ENCODE peak calls at places on chromosomes 5 and 9, in six cellular contexts. V is naive thymus-derived CD4-positive, alpha-beta T cell; G is AG04450; Q is left ventricle myocardium inferior; J is colonic mucosa; C is H7. A is an unnamed sample.

GRCh38 chr5:135216072-135216812 is 182.2 kb upstream of the PITX1 start:
- DNase-seq in V (no peak), G (no peak), Q (no peak), J (peak; percentile 13), C (no peak), A (no peak)

GRCh38 chr5:141952030-141952429 is 6.0 kb downstream of the PCDH12 start:
- DNase-seq in V (no peak), G (no peak), Q (no peak), J (no peak), C (peak; percentile 10), A (no peak)

GRCh38 chr5:28632607-28633006 is 1594.2 kb upstream of the CDH9 start:
- DNase-seq in V (no peak), G (no peak), Q (no peak), J (no peak), C (no peak), A (no peak)

GRCh38 chr9:93183663-93184438 is at the start of gene WNK2:
- DNase-seq in V (peak; percentile 50), G (no peak), Q (no peak), J (peak; percentile 63), C (peak; percentile 99), A (peak; percentile 26)

GRCh38 chr9:112774006-112774996 is 23.7 kb downstream of the SNX30 start:
- DNase-seq in V (no peak), G (no peak), Q (no peak), J (no peak), C (no peak), A (no peak)

GRCh38 chr9:89817186-89817960 is 212.6 kb downstream of the GADD45G start:
- DNase-seq in V (no peak), G (no peak), Q (no peak), J (no peak), C (no peak), A (no peak)

GRCh38 chr5:122264610-122265009 is 47.4 kb upstream of the SNCAIP start:
- DNase-seq in V (no peak), G (no peak), Q (no peak), J (no peak), C (no peak), A (no peak)

GRCh38 chr5:120615967-120616645 is 152.0 kb downstream of the PRR16 start:
- DNase-seq in V (no peak), G (peak; percentile 63), Q (no peak), J (no peak), C (peak; percentile 14), A (no peak)

GRCh38 chr5:179870403-179870903 is 11.8 kb upstream of the MRNIP start:
- DNase-seq in V (no peak), G (no peak), Q (peak; percentile 76), J (no peak), C (peak; percentile 93), A (no peak)

GRCh38 chr5:103414598-103414997 is 148.0 kb downstream of the NUDT12 start:
- DNase-seq in V (no peak), G (no peak), Q (no peak), J (no peak), C (no peak), A (no peak)

DNA sequence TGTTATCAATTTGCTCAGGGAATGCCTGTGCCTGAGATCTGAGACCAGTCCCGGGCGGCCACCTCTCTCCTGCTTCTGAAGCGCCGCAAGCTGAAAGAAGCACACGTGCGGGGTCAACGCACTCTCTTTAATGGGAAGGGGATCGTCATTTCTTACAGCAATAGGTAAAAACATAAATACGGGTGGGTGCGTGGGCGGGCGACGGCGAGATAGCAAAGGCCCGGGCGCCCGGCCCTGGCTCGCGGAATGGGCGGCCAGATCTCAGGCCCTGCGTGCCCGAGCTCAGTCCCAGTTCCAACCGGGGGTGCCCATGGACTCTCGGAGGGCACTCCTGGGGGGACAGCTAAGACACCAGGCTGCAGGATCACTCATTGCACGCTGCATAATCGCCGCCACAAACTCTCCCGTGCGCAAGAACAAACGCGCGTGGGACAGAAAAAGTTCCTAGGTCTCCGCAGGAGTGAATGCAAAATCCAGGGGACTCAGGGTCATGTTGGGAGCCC is 3.0 kb downstream of the NKX2-5 start:
- DNase-seq in V (no peak), G (no peak), Q (no peak), J (no peak), C (peak; percentile 56), A (no peak)
- H3K27me3 ChIP-seq in V (no peaks in the 10 kb centered on the region), G (peaks cover 99% of the 10 kb centered on the region), Q (peaks cover 100% of the 10 kb centered on the region), J (peaks cover 96% of the 10 kb centered on the region), C (peaks cover 100% of the 10 kb centered on the region), A (peaks cover 28% of the 10 kb centered on the region)

GRCh38 chr5:77843570-77844407 is 67.7 kb upstream of the TBCA start:
- DNase-seq in V (no peak), G (no peak), Q (no peak), J (no peak), C (peak; percentile 89), A (no peak)
- H3K27me3 ChIP-seq in V (no peaks in the 10 kb centered on the region), G (no peaks in the 10 kb centered on the region), Q (peaks cover 34% of the 10 kb centered on the region), J (peaks cover 24% of the 10 kb centered on the region), C (peaks cover 78% of the 10 kb centered on the region), A (peaks cover 38% of the 10 kb centered on the region)

DNA sequence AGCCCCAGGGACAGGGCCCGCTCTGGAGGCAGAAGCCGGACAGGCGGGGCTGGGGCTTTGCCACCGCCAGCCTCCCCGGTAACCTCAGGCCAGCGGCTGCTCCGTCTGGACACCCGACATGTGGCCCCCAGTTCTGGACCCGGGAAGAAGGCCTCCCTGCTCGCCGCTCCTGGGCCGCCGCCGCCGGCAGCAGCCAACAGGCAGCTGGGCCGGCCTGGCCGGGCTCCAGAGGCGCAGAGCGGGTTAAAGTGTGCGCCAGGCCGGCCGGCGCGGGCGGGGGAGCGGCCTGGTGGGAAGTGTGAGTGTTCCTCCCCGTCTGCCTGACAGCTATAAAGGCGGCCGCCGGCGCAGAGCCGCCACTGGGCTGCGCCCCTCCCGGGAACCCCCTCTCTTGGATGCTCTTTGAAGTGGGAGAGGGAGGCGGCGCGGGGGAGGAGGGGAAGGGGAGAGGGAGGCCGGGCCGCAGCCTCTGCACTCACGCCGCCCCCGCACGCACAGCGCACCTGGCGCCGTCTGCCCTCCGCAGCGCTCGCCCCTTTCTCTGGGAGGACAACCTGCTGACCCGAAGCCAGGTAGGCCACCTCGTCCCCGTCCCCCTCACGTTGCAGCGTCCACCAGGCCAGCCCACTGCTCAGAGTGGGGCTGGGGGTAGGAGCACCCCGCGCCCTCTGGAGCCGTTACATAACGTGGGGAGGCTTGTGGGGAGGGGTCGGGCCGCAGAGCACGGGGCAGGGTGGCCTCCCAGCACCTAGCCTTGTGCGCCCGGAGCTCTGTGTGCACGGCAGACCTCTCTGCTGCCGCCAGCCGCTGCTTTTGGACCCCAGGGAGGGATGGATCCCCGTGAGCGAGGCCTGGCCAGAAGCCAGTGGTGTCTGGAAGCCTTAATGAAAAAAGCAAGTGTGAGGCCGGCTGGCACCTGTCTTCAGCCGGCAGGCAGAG is at the start of gene ADAMTSL2:
- DNase-seq in V (peak; percentile 49), G (no peak), Q (peak; percentile 84), J (peak; percentile 45), C (peak; percentile 92), A (peak; percentile 20)
- H3K27me3 ChIP-seq in V (no peaks in the 10 kb centered on the region), G (peaks cover 63% of the 10 kb centered on the region), Q (peaks cover 25% of the 10 kb centered on the region), J (peaks cover 19% of the 10 kb centered on the region), C (peaks cover 1% of the 10 kb centered on the region), A (no peaks in the 10 kb centered on the region)

GRCh38 chr9:97930972-97931371 is 7.0 kb downstream of the HEMGN start:
- DNase-seq in V (peak; percentile 53), G (no peak), Q (no peak), J (no peak), C (no peak), A (no peak)

GRCh38 chr9:97924386-97924785 is 2.1 kb upstream of the TRMO start:
- DNase-seq in V (no peak), G (no peak), Q (no peak), J (no peak), C (no peak), A (no peak)

GRCh38 chr9:97925497-97926334 is 3.4 kb upstream of the TRMO start:
- DNase-seq in V (no peak), G (no peak), Q (no peak), J (no peak), C (no peak), A (no peak)

GRCh38 chr9:97933573-97933972 is 4.4 kb downstream of the HEMGN start:
- DNase-seq in V (no peak), G (no peak), Q (no peak), J (no peak), C (no peak), A (no peak)

DNA sequence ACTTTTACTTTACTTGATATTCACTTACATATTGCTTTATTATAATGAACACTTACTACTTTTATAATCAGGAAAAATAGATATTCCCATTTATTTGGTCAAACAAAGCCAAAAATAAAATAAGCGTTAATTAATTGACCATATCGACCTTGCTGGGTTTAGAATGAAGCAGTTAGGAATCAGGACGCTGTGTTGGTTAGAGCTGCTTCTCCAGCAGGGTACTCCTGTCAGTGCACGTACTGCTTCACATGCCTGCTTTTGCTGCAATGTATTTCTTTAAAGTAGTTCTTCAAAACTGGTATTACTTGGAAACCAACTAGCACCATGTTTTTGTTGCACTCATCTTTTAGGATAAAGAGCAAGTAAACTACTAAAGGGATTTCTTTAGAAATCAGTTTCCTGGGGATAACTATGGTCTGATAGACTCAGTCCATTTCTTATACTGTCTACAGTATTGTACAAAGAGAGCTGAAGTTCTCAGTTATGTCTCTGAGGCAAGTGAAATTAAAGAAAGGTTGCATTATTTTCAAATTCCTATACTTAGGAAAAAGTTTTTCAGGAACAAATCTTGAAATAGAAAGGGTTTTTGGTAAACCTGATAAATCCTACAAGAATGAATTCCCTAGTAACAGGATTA is 6.8 kb upstream of the TRMO start:
- DNase-seq in V (no peak), G (no peak), Q (no peak), J (no peak), C (no peak), A (no peak)
- H3K27me3 ChIP-seq in V (no peaks in the 10 kb centered on the region), G (peaks cover 28% of the 10 kb centered on the region), Q (peaks cover 75% of the 10 kb centered on the region), J (no peaks in the 10 kb centered on the region), C (peaks cover 4% of the 10 kb centered on the region), A (peaks cover 4% of the 10 kb centered on the region)

GRCh38 chr9:133607381-133607780 is 1.8 kb downstream of the FAM163B start:
- DNase-seq in V (no peak), G (no peak), Q (no peak), J (no peak), C (no peak), A (no peak)
- H3K27me3 ChIP-seq in V (no peaks in the 10 kb centered on the region), G (peaks cover 55% of the 10 kb centered on the region), Q (peaks cover 100% of the 10 kb centered on the region), J (peaks cover 11% of the 10 kb centered on the region), C (peaks cover 9% of the 10 kb centered on the region), A (peaks cover 2% of the 10 kb centered on the region)